ENCODE peak calls at places on chromosomes 13 and 19, in six cellular contexts. One of them, this sample, is unnamed.

GRCh38 chr19:2333027-2333806 is 4.7 kb downstream of the SPPL2B start:
- DNase-seq in AG09309: no peak
- DNase-seq in cardiac fibroblast: no peak
- DNase-seq in LNCaP clone FGC: no peak
- DNase-seq in endothelial cell of umbilical vein: no peak
- DNase-seq in NB4: no peak
- DNase-seq in this sample: no peak

GRCh38 chr13:90055121-90055520 is 1292.4 kb upstream of the MIR17HG start:
- DNase-seq in AG09309: no peak
- DNase-seq in LNCaP clone FGC: peak
- DNase-seq in cardiac fibroblast: no peak
- DNase-seq in NB4: no peak
- DNase-seq in endothelial cell of umbilical vein: no peak
- DNase-seq in this sample: no peak

GRCh38 chr19:29665215-29665825 is at the start of gene PLEKHF1:
- DNase-seq in endothelial cell of umbilical vein: peak
- DNase-seq in NB4: peak
- DNase-seq in AG09309: no peak
- DNase-seq in cardiac fibroblast: peak
- DNase-seq in LNCaP clone FGC: no peak
- DNase-seq in this sample: no peak

GRCh38 chr19:49222011-49222410 is 64.4 kb downstream of the TRPM4 start:
- DNase-seq in AG09309: no peak
- DNase-seq in NB4: no peak
- DNase-seq in cardiac fibroblast: no peak
- DNase-seq in LNCaP clone FGC: no peak
- DNase-seq in endothelial cell of umbilical vein: no peak
- DNase-seq in this sample: no peak

GRCh38 chr13:93248627-93249047 is 22.0 kb downstream of the GPC6 start:
- DNase-seq in AG09309: no peak
- DNase-seq in cardiac fibroblast: peak
- DNase-seq in NB4: no peak
- DNase-seq in LNCaP clone FGC: no peak
- DNase-seq in endothelial cell of umbilical vein: no peak
- DNase-seq in this sample: no peak

GRCh38 chr13:106477303-106477702 is 58.2 kb downstream of the EFNB2 start:
- DNase-seq in endothelial cell of umbilical vein: no peak
- DNase-seq in cardiac fibroblast: no peak
- DNase-seq in LNCaP clone FGC: no peak
- DNase-seq in NB4: no peak
- DNase-seq in AG09309: no peak
- DNase-seq in this sample: no peak

GRCh38 chr19:48900477-48901452 is 653 bp downstream of the NUCB1 start:
- DNase-seq in endothelial cell of umbilical vein: peak
- DNase-seq in NB4: peak
- DNase-seq in AG09309: no peak
- DNase-seq in LNCaP clone FGC: no peak
- DNase-seq in cardiac fibroblast: peak
- DNase-seq in this sample: no peak

GRCh38 chr19:40424637-40425449 is 949 bp downstream of the SERTAD1 start:
- DNase-seq in LNCaP clone FGC: no peak
- DNase-seq in cardiac fibroblast: peak
- DNase-seq in NB4: no peak
- DNase-seq in endothelial cell of umbilical vein: peak
- DNase-seq in AG09309: no peak
- DNase-seq in this sample: no peak

GRCh38 chr19:15155296-15155695 is 45.5 kb downstream of the NOTCH3 start:
- DNase-seq in endothelial cell of umbilical vein: no peak
- DNase-seq in cardiac fibroblast: no peak
- DNase-seq in NB4: no peak
- DNase-seq in AG09309: no peak
- DNase-seq in LNCaP clone FGC: no peak
- DNase-seq in this sample: no peak

GRCh38 chr13:93289842-93290241 is 63.2 kb downstream of the GPC6 start:
- DNase-seq in endothelial cell of umbilical vein: no peak
- DNase-seq in LNCaP clone FGC: no peak
- DNase-seq in AG09309: no peak
- DNase-seq in cardiac fibroblast: no peak
- DNase-seq in NB4: no peak
- DNase-seq in this sample: no peak

GRCh38 chr13:31042501-31043165 is 110.2 kb downstream of the TEX26 start:
- DNase-seq in AG09309: no peak
- DNase-seq in cardiac fibroblast: no peak
- DNase-seq in LNCaP clone FGC: no peak
- DNase-seq in endothelial cell of umbilical vein: no peak
- DNase-seq in NB4: no peak
- DNase-seq in this sample: no peak

GRCh38 chr19:18488403-18488723 is 33.5 kb downstream of the ELL start:
- DNase-seq in cardiac fibroblast: peak
- DNase-seq in LNCaP clone FGC: no peak
- DNase-seq in NB4: no peak
- DNase-seq in endothelial cell of umbilical vein: no peak
- DNase-seq in AG09309: no peak
- DNase-seq in this sample: no peak

GRCh38 chr19:51712461-51713081 is 11.2 kb downstream of the HAS1 start:
- DNase-seq in endothelial cell of umbilical vein: no peak
- DNase-seq in NB4: peak
- DNase-seq in cardiac fibroblast: peak
- DNase-seq in AG09309: no peak
- DNase-seq in LNCaP clone FGC: peak
- DNase-seq in this sample: no peak

GRCh38 chr13:80881495-80882482 is 540.9 kb upstream of the SPRY2 start:
- DNase-seq in NB4: no peak
- DNase-seq in LNCaP clone FGC: peak
- DNase-seq in cardiac fibroblast: peak
- DNase-seq in endothelial cell of umbilical vein: peak
- DNase-seq in AG09309: no peak
- DNase-seq in this sample: no peak

GRCh38 chr19:46482645-46483044 is 11.3 kb upstream of the PNMA8A start:
- DNase-seq in endothelial cell of umbilical vein: no peak
- DNase-seq in AG09309: no peak
- DNase-seq in cardiac fibroblast: peak
- DNase-seq in LNCaP clone FGC: no peak
- DNase-seq in NB4: no peak
- DNase-seq in this sample: no peak

GRCh38 chr19:52669586-52669985 is 31.4 kb upstream of the ZNF83 start:
- DNase-seq in LNCaP clone FGC: no peak
- DNase-seq in cardiac fibroblast: no peak
- DNase-seq in AG09309: no peak
- DNase-seq in endothelial cell of umbilical vein: no peak
- DNase-seq in NB4: no peak
- DNase-seq in this sample: no peak

GRCh38 chr19:42284066-42284501 is 15.0 kb downstream of the CIC start:
- DNase-seq in endothelial cell of umbilical vein: peak
- DNase-seq in AG09309: no peak
- DNase-seq in LNCaP clone FGC: no peak
- DNase-seq in NB4: peak
- DNase-seq in cardiac fibroblast: peak
- DNase-seq in this sample: no peak

GRCh38 chr13:112506046-112506445 is 81.9 kb downstream of the TUBGCP3 start:
- DNase-seq in endothelial cell of umbilical vein: no peak
- DNase-seq in LNCaP clone FGC: no peak
- DNase-seq in NB4: no peak
- DNase-seq in AG09309: no peak
- DNase-seq in cardiac fibroblast: no peak
- DNase-seq in this sample: no peak

GRCh38 chr13:77779461-77780272 is 82.2 kb downstream of the SLAIN1 start:
- DNase-seq in NB4: peak
- DNase-seq in endothelial cell of umbilical vein: peak
- DNase-seq in LNCaP clone FGC: peak
- DNase-seq in cardiac fibroblast: peak
- DNase-seq in AG09309: peak
- DNase-seq in this sample: peak
- TF ChIP-seq CTCF in NB4: peak
- TF ChIP-seq CTCF in endothelial cell of umbilical vein: peak
- TF ChIP-seq CTCF in LNCaP clone FGC: peak
- TF ChIP-seq CTCF in cardiac fibroblast: peak
- TF ChIP-seq CTCF in AG09309: peak
- TF ChIP-seq CTCF in this sample: peak

GRCh38 chr13:40755082-40755755 is 15.8 kb downstream of the MRPS31 start:
- DNase-seq in endothelial cell of umbilical vein: no peak
- DNase-seq in AG09309: no peak
- DNase-seq in cardiac fibroblast: no peak
- DNase-seq in NB4: no peak
- DNase-seq in LNCaP clone FGC: no peak
- DNase-seq in this sample: no peak

GRCh38 chr13:40749327-40749726 is 21.7 kb downstream of the MRPS31 start:
- DNase-seq in AG09309: no peak
- DNase-seq in LNCaP clone FGC: no peak
- DNase-seq in cardiac fibroblast: peak
- DNase-seq in NB4: no peak
- DNase-seq in endothelial cell of umbilical vein: peak
- DNase-seq in this sample: no peak
- TF ChIP-seq CTCF in AG09309: no peak
- TF ChIP-seq CTCF in LNCaP clone FGC: no peak
- TF ChIP-seq CTCF in cardiac fibroblast: no peak
- TF ChIP-seq CTCF in NB4: no peak
- TF ChIP-seq CTCF in endothelial cell of umbilical vein: no peak
- TF ChIP-seq CTCF in this sample: no peak

GRCh38 chr13:39783051-39783450 is 127.6 kb downstream of the COG6 start:
- DNase-seq in LNCaP clone FGC: no peak
- DNase-seq in AG09309: no peak
- DNase-seq in endothelial cell of umbilical vein: peak
- DNase-seq in NB4: no peak
- DNase-seq in cardiac fibroblast: peak
- DNase-seq in this sample: no peak
- TF ChIP-seq CTCF in LNCaP clone FGC: peak
- TF ChIP-seq CTCF in AG09309: peak
- TF ChIP-seq CTCF in endothelial cell of umbilical vein: no peak
- TF ChIP-seq CTCF in NB4: no peak
- TF ChIP-seq CTCF in cardiac fibroblast: no peak
- TF ChIP-seq CTCF in this sample: no peak

GRCh38 chr13:21670883-21671792 is at the start of gene FGF9:
- DNase-seq in NB4: peak
- DNase-seq in LNCaP clone FGC: peak
- DNase-seq in endothelial cell of umbilical vein: peak
- DNase-seq in AG09309: peak
- DNase-seq in cardiac fibroblast: peak
- DNase-seq in this sample: peak
- TF ChIP-seq CTCF in NB4: no peak
- TF ChIP-seq CTCF in LNCaP clone FGC: peak
- TF ChIP-seq CTCF in endothelial cell of umbilical vein: no peak
- TF ChIP-seq CTCF in AG09309: no peak
- TF ChIP-seq CTCF in cardiac fibroblast: no peak
- TF ChIP-seq CTCF in this sample: no peak

GRCh38 chr13:24865158-24865557 is 101.2 kb downstream of the RNF17 start:
- DNase-seq in NB4: peak
- DNase-seq in endothelial cell of umbilical vein: no peak
- DNase-seq in AG09309: no peak
- DNase-seq in cardiac fibroblast: peak
- DNase-seq in LNCaP clone FGC: no peak
- DNase-seq in this sample: no peak
- TF ChIP-seq CTCF in NB4: peak
- TF ChIP-seq CTCF in endothelial cell of umbilical vein: no peak
- TF ChIP-seq CTCF in AG09309: peak
- TF ChIP-seq CTCF in cardiac fibroblast: peak
- TF ChIP-seq CTCF in LNCaP clone FGC: peak
- TF ChIP-seq CTCF in this sample: no peak

DNA sequence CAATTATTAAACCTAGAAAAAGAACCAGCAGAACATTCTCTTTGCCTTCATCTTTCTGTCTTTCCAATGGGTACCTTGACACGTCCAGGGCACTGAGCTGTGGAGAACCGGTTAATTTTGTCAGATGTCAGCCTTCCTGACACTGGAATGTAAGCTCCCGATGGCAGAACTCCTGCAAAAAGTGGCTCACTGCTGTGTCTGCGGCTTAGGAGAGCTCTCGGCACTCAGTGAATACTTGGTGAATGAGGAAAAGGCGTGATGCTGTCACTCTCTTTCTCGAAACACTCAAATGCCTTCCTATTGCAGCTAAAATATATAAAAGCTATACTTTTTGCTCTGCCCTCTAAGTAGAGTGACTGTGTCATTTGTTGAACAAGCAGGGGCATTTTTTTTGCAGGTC is 17.6 kb downstream of the CEBPA start:
- DNase-seq in NB4: no peak
- DNase-seq in LNCaP clone FGC: no peak
- DNase-seq in cardiac fibroblast: no peak
- DNase-seq in endothelial cell of umbilical vein: no peak
- DNase-seq in AG09309: no peak
- DNase-seq in this sample: no peak
- TF ChIP-seq CTCF in NB4: no peak
- TF ChIP-seq CTCF in LNCaP clone FGC: no peak
- TF ChIP-seq CTCF in cardiac fibroblast: no peak
- TF ChIP-seq CTCF in endothelial cell of umbilical vein: no peak
- TF ChIP-seq CTCF in AG09309: no peak
- TF ChIP-seq CTCF in this sample: no peak

This sample was measured in GM12864.